ENCODE peak calls at places on chromosomes 7 and 10, in nine cellular contexts. G is MM.1S, E is neural progenitor cell, R is SK-N-SH, X is PC-3, B is OCI-LY7, I is hepatocyte, U is HCT116, T is GM23338. J is an unnamed sample.

GRCh38 chr10:27440478-27440877 is 63.6 kb upstream of the RAB18 start:
- DNase-seq in X (no peak), I (no peak), E (no peak), R (no peak), G (no peak), T (no peak), U (no peak), B (no peak), J (no peak)

GRCh38 chr10:113746188-113746950 is 5.1 kb upstream of the PLEKHS1 start:
- DNase-seq in X (peak; percentile 8), E (no peak), B (no peak), R (no peak), I (peak; percentile 35), U (no peak), T (no peak), G (no peak), J (peak; percentile 21)

GRCh38 chr10:80471009-80471408 is 16.9 kb downstream of the TSPAN14 start:
- DNase-seq in R (no peak), E (no peak), B (no peak), G (no peak), X (no peak), T (no peak), I (no peak), U (no peak), J (no peak)

GRCh38 chr10:122117475-122117874 is 128.5 kb downstream of the TACC2 start:
- DNase-seq in E (no peak), X (no peak), B (no peak), R (no peak), T (no peak), G (no peak), U (no peak), I (no peak), J (no peak)

GRCh38 chr10:104123397-104123796 is 1.4 kb downstream of the SFR1 start:
- DNase-seq in G (peak; percentile 21), R (peak; percentile 4), U (no peak), T (no peak), X (peak; percentile 45), I (no peak), B (peak; percentile 46), E (no peak), J (peak; percentile 47)

GRCh38 chr7:73351447-73352167 is 23.6 kb downstream of the FKBP6 start:
- DNase-seq in G (no peak), X (no peak), R (no peak), B (no peak), U (no peak), T (peak; percentile 40), I (no peak), E (no peak), J (no peak)

GRCh38 chr7:46932656-46933424 is 649.1 kb downstream of the TNS3 start:
- DNase-seq in U (no peak), R (peak; percentile 81), X (peak; percentile 52), G (no peak), E (no peak), I (peak; percentile 55), B (no peak), T (peak; percentile 17), J (peak; percentile 94)

GRCh38 chr10:86698207-86698940 is 30.1 kb downstream of the LDB3 start:
- DNase-seq in B (no peak), U (no peak), G (no peak), I (no peak), E (no peak), X (no peak), R (no peak), T (no peak), J (no peak)

GRCh38 chr10:96370575-96371157 is 11.9 kb upstream of the OPALIN start:
- DNase-seq in R (peak; percentile 84), X (peak; percentile 71), B (peak; percentile 63), E (peak; percentile 69), U (peak; percentile 44), G (peak; percentile 49), I (peak; percentile 45), T (peak; percentile 86), J (peak; percentile 55)

GRCh38 chr7:25361388-25361787 is 133.1 kb upstream of the NPVF start:
- DNase-seq in G (no peak), R (no peak), B (no peak), T (no peak), X (no peak), E (no peak), U (no peak), I (no peak), J (peak; percentile 15)

GRCh38 chr7:140316165-140316661 is 82.1 kb downstream of the SLC37A3 start:
- DNase-seq in G (no peak), X (peak; percentile 90), U (peak; percentile 19), R (no peak), E (no peak), T (no peak), B (no peak), I (peak; percentile 51), J (peak; percentile 97)

GRCh38 chr7:26500749-26501352 is 209.2 kb downstream of the SNX10 start:
- DNase-seq in I (peak; percentile 23), E (peak; percentile 44), U (peak; percentile 15), B (peak; percentile 72), T (peak; percentile 63), R (peak; percentile 55), G (peak; percentile 51), X (peak; percentile 58), J (peak; percentile 60)

GRCh38 chr7:67487316-67487715 is 490.7 kb downstream of the TYW1 start:
- DNase-seq in B (no peak), R (no peak), E (no peak), U (no peak), I (no peak), G (no peak), X (no peak), T (no peak), J (peak; percentile 5)

GRCh38 chr10:88074971-88075370 is 211.5 kb downstream of the PTEN start:
- DNase-seq in X (no peak), B (no peak), U (no peak), E (no peak), G (no peak), T (no peak), I (no peak), R (no peak), J (no peak)

GRCh38 chr7:5296627-5297226 is 14.0 kb downstream of the SLC29A4 start:
- DNase-seq in B (peak; percentile 69), I (peak; percentile 32), X (peak; percentile 48), T (peak; percentile 87), R (peak; percentile 93), U (no peak), G (no peak), E (peak; percentile 95), J (peak; percentile 29)
- H3K4me3 ChIP-seq in B (peak overlapping the region; percentile 57), I (no peak overlapping the region), X (no peak overlapping the region), T (peak overlapping the region; percentile 51), R (no peak overlapping the region), U (no peak overlapping the region), G (no peak overlapping the region), E (peak overlapping the region; percentile 36), J (no peak overlapping the region)

DNA sequence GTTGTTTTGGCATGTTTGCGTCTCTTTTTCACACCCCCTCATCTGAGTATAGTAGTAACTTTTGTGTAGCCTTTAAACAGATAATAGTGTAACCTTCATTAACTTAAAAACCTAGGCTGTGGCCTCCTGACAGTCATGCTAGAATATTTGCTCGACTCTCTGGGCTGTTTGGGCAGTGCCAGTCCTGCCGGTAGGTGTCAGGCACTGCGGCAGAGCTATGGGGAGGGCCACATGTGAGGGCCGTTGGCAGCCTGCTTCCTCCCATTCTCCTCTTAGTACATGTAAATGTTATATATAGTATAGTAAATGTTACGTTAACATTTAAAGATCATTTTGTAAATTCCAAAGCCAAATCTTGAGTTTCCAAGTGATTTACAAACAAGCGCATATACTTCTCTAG is 26.1 kb downstream of the BCCIP start:
- DNase-seq in I (no peak), G (no peak), R (no peak), T (no peak), X (no peak), U (no peak), E (no peak), B (no peak), J (no peak)
- H3K36me3 ChIP-seq in I (no peaks in the 10 kb centered on the region), G (no peaks in the 10 kb centered on the region), R (peaks cover 33% of the 10 kb centered on the region), T (peaks cover 4% of the 10 kb centered on the region), X (peaks cover 5% of the 10 kb centered on the region), U (peaks cover 12% of the 10 kb centered on the region), E (no peaks in the 10 kb centered on the region), B (no peaks in the 10 kb centered on the region), J (peaks cover 18% of the 10 kb centered on the region)

DNA sequence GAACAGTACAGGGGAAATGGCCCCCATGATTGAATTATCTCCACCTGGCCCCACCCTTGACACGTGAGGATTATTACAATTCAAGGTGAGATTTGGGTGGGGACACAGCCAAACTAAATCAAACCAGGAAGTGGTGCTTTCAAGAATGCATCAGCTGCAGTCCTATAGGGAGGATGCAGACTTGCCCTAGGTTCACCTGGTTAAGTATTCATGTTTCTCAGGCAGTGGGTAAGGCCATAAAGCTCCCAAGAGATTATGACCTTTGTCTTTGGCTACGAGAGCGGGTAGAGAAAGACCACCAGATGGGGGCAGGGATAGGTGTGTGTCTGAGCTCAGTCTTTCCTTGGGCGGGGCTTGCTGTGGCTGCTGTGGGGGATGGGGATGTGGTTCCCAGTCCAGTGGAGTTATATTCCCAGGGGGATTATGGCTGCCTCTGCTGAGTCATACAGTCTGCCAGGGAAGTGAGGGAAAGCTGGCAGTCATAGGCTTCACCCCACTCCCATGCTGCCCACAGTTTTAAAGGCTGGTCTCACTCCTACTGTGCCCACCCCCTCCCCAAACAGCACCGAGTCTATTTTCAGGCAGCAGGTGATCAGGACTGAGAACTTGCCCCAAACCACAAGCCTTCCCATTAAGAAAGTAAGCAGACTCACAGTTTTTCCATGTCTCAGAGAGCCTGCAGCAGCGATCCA is 8.4 kb upstream of the R3HCC1L start:
- DNase-seq in G (no peak), E (no peak), B (no peak), T (no peak), X (no peak), I (no peak), R (no peak), U (no peak), J (peak; percentile 11)
- TF ChIP-seq EZH2phosphoT487 in G (no peak), E (no peak), B (no peak), T (no peak), X (no peak), I (no peak), R (no peak), U (no peak), J (no peak)

DNA sequence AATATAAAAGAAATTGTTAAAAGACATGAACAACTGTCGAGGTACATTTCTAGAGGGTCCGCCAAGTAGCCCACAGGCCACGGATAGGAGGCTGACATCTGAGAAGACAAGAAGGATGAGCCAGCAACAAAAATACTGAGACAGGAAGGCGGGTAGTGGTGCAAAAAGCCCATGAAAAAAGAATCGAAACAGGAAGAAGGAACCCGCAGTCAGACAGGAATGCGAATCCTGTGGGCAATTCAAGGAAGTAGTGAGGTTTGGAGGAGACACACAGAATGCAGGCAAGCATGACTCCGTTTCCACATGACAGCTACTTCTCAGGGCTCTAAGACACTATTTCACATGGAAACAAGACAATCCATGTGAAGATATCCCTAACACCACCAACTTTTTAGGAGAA is 125.2 kb downstream of the DOCK4 start:
- DNase-seq in R (no peak), E (no peak), I (no peak), U (no peak), G (peak; percentile 59), X (peak; percentile 25), T (peak; percentile 42), B (peak; percentile 2), J (no peak)
- H3K4me3 ChIP-seq in R (peak overlapping the region; percentile 8), E (no peak overlapping the region), I (no peak overlapping the region), U (no peak overlapping the region), G (peak overlapping the region; percentile 33), X (peak overlapping the region; percentile 18), T (no peak overlapping the region), B (no peak overlapping the region), J (peak overlapping the region; percentile 33)

GRCh38 chr7:151128144-151128543 is 39.4 kb downstream of the GBX1 start:
- DNase-seq in X (no peak), U (no peak), I (no peak), E (no peak), R (no peak), B (no peak), G (no peak), T (no peak), J (no peak)
- H3K36me3 ChIP-seq in X (peaks cover 14% of the 10 kb centered on the region), U (peaks cover 24% of the 10 kb centered on the region), I (no peaks in the 10 kb centered on the region), E (no peaks in the 10 kb centered on the region), R (peaks cover 33% of the 10 kb centered on the region), B (no peaks in the 10 kb centered on the region), G (no peaks in the 10 kb centered on the region), T (no peaks in the 10 kb centered on the region), J (peaks cover 15% of the 10 kb centered on the region)

GRCh38 chr7:135321556-135321955 is 87.9 kb downstream of the STRA8 start:
- DNase-seq in X (no peak), G (no peak), T (no peak), U (no peak), E (no peak), R (peak; percentile 62), I (no peak), B (no peak), J (peak; percentile 50)
- TF ChIP-seq EZH2phosphoT487 in X (no peak), G (no peak), T (no peak), U (no peak), E (no peak), R (no peak), I (no peak), B (no peak), J (no peak)